ENCODE peak calls at places on chromosome 4, in six cellular contexts. I is LHCN-M2; P is cardiac septum; O is adrenal gland; B is stimulated activated CD8-positive, alpha-beta memory T cell treated with anti-CD3 and anti-CD28 coated beads, Interleukin-2, amount 100 ng/mL, for 1 hour; H is NCI-H1092 treated with DMSO at 0.1 percent for 48 hours. Y is an unnamed sample.

GRCh38 chr4:56979674-56980073 is 978 bp downstream of the POLR2B start:
- DNase-seq in H (no peak), O (peak; percentile 54), P (no peak), I (peak; percentile 27), B (no peak), Y (no peak)

GRCh38 chr4:142282870-142283431 is 563.1 kb downstream of the INPP4B start:
- DNase-seq in I (no peak), P (no peak), B (no peak), O (no peak), H (no peak), Y (no peak)

GRCh38 chr4:109207060-109207459 is 95.4 kb downstream of the COL25A1 start:
- DNase-seq in B (no peak), O (no peak), P (no peak), I (peak; percentile 97), H (peak; percentile 61), Y (no peak)

GRCh38 chr4:177964061-177964460 is 521.8 kb upstream of the AGA start:
- DNase-seq in H (no peak), I (no peak), P (no peak), O (no peak), B (no peak), Y (no peak)

GRCh38 chr4:110793381-110793801 is 170.5 kb upstream of the PITX2 start:
- DNase-seq in B (no peak), H (no peak), P (no peak), O (no peak), I (peak; percentile 36), Y (no peak)

GRCh38 chr4:16843831-16844508 is 54.5 kb downstream of the LDB2 start:
- DNase-seq in B (no peak), O (no peak), P (no peak), I (no peak), H (no peak), Y (no peak)

GRCh38 chr4:149987330-149987751 is 90.9 kb upstream of the DCLK2 start:
- DNase-seq in H (no peak), B (no peak), I (peak; percentile 45), P (no peak), O (no peak), Y (no peak)

GRCh38 chr4:48680848-48681568 is 99.1 kb downstream of the FRYL start:
- DNase-seq in P (no peak), B (no peak), O (no peak), H (no peak), I (no peak), Y (no peak)

GRCh38 chr4:112316333-112316732 is 19.2 kb downstream of the ALPK1 start:
- DNase-seq in B (no peak), O (no peak), P (no peak), I (no peak), H (no peak), Y (no peak)

GRCh38 chr4:155666701-155667537 is at the start of gene GUCY1A1:
- DNase-seq in H (no peak), B (no peak), O (peak; percentile 74), I (no peak), P (peak; percentile 81), Y (no peak)

GRCh38 chr4:102778720-102779119 is 18.0 kb upstream of the MANBA start:
- DNase-seq in B (no peak), I (no peak), O (peak; percentile 72), P (no peak), H (peak; percentile 23), Y (no peak)

GRCh38 chr4:67106846-67107467 is 438.3 kb downstream of the CENPC start:
- DNase-seq in P (no peak), I (no peak), B (no peak), H (peak; percentile 99), O (peak; percentile 74), Y (no peak)

GRCh38 chr4:61772116-61772515 is 572.0 kb downstream of the ADGRL3 start:
- DNase-seq in P (no peak), O (no peak), B (no peak), H (no peak), I (no peak), Y (no peak)

GRCh38 chr4:39476181-39476873 is 17.5 kb downstream of the LIAS start:
- DNase-seq in B (no peak), I (no peak), P (no peak), H (no peak), O (no peak), Y (no peak)

GRCh38 chr4:161486454-161486853 is 677.3 kb downstream of the FSTL5 start:
- DNase-seq in B (no peak), I (no peak), P (no peak), O (no peak), H (no peak), Y (no peak)

GRCh38 chr4:112848931-112849330 is 200.5 kb upstream of the ANK2 start:
- DNase-seq in B (no peak), P (no peak), I (no peak), H (no peak), O (no peak), Y (no peak)

GRCh38 chr4:12924253-12924652 is 559.9 kb downstream of the RAB28 start:
- DNase-seq in I (no peak), H (no peak), B (no peak), O (no peak), P (no peak), Y (no peak)

GRCh38 chr4:66769436-66769835 is 775.9 kb downstream of the CENPC start:
- DNase-seq in I (no peak), O (no peak), P (no peak), B (no peak), H (no peak), Y (no peak)

GRCh38 chr4:184748251-184748652 is 14.4 kb upstream of the CENPU start:
- DNase-seq in I (peak; percentile 42), P (no peak), O (no peak), B (no peak), H (no peak), Y (no peak)

GRCh38 chr4:143506031-143506430 is 7.5 kb upstream of the SMARCA5 start:
- DNase-seq in P (no peak), O (no peak), I (no peak), H (no peak), B (no peak), Y (no peak)

GRCh38 chr4:66955784-66956183 is 589.5 kb downstream of the CENPC start:
- DNase-seq in I (no peak), O (no peak), B (no peak), H (no peak), P (no peak), Y (no peak)

GRCh38 chr4:88573286-88573994 is 18.8 kb upstream of the HERC3 start:
- DNase-seq in I (peak; percentile 34), B (no peak), H (no peak), P (no peak), O (no peak), Y (no peak)

GRCh38 chr4:181909368-181909767 is 333.8 kb upstream of the TENM3 start:
- DNase-seq in I (peak; percentile 82), P (no peak), B (no peak), H (no peak), O (no peak), Y (no peak)

GRCh38 chr4:48979897-48980579 is 6.0 kb upstream of the CWH43 start:
- DNase-seq in I (peak; percentile 23), P (no peak), O (no peak), H (no peak), B (no peak), Y (no peak)

GRCh38 chr4:171857302-171858005 is 44.2 kb downstream of the GALNTL6 start:
- DNase-seq in I (peak; percentile 29), O (no peak), P (no peak), B (no peak), H (no peak), Y (no peak)

GRCh38 chr4:165718660-165719059 is 154.4 kb upstream of the TLL1 start:
- DNase-seq in B (no peak), H (no peak), P (no peak), I (no peak), O (no peak), Y (no peak)

GRCh38 chr4:22170353-22170752 is 221.8 kb upstream of the KCNIP4 start:
- DNase-seq in P (no peak), H (no peak), O (no peak), B (no peak), I (peak; percentile 92), Y (no peak)